ENCODE peak calls at places on chromosomes 7 and 10, in five cellular contexts. Z is stimulated activated CD4-positive, alpha-beta T cell treated with anti-CD3 and anti-CD28 coated beads, Interleukin-12 subunit alpha, Interleukin-12 subunit beta, amount 100 ng/mL, for 4 hours; G is GM12891; I is chondrocyte; E is pancreas. C is an unnamed sample.

GRCh38 chr10:128422221-128422620 is 296.0 kb upstream of the MKI67 start:
- DNase-seq in Z (no peak), G (no peak), I (no peak), E (no peak), C (no peak)

GRCh38 chr10:31605846-31606543 is 287.0 kb downstream of the ZEB1 start:
- DNase-seq in Z (no peak), G (no peak), I (no peak), E (no peak), C (no peak)

GRCh38 chr7:52917982-52918578 is 117.4 kb upstream of the POM121L12 start:
- DNase-seq in Z (no peak), G (no peak), I (no peak), E (no peak), C (no peak)

GRCh38 chr10:133060881-133061280 is 26.8 kb upstream of the ADGRA1 start:
- DNase-seq in Z (no peak), G (no peak), I (no peak), E (no peak), C (no peak)

GRCh38 chr10:72855790-72856189 is 37.7 kb upstream of the OIT3 start:
- DNase-seq in Z (no peak), G (no peak), I (no peak), E (no peak), C (no peak)

GRCh38 chr7:47571355-47572100 is 10.4 kb downstream of the TNS3 start:
- DNase-seq in Z (no peak), G (no peak), I (no peak), E (peak), C (no peak)

GRCh38 chr10:100303724-100304319 is 17.3 kb upstream of the BLOC1S2 start:
- DNase-seq in Z (no peak), G (no peak), I (no peak), E (no peak), C (peak)

GRCh38 chr7:50449881-50450690 is at the start of gene FIGNL1:
- DNase-seq in Z (peak), G (peak), I (no peak), E (peak), C (peak)

GRCh38 chr10:102118867-102119266 is 1.3 kb downstream of the LDB1 start:
- DNase-seq in Z (no peak), G (no peak), I (no peak), E (peak), C (no peak)

GRCh38 chr7:155576416-155576815 is 30.1 kb upstream of the CNPY1 start:
- DNase-seq in Z (no peak), G (no peak), I (peak), E (no peak), C (no peak)

GRCh38 chr7:63900394-63901203 is 98.0 kb upstream of the ZNF722 start:
- DNase-seq in Z (peak), G (no peak), I (no peak), E (peak), C (no peak)

GRCh38 chr10:25627606-25628005 is 306.4 kb upstream of the MYO3A start:
- DNase-seq in Z (no peak), G (no peak), I (no peak), E (no peak), C (no peak)

GRCh38 chr10:101893510-101894120 is 50.0 kb upstream of the KCNIP2 start:
- DNase-seq in Z (no peak), G (no peak), I (no peak), E (no peak), C (no peak)

GRCh38 chr10:79244841-79245504 is 102.3 kb upstream of the PPIF start:
- DNase-seq in Z (no peak), G (no peak), I (no peak), E (no peak), C (peak)

GRCh38 chr10:96470108-96470743 is 43.5 kb downstream of the TLL2 start:
- DNase-seq in Z (peak), G (peak), I (no peak), E (peak), C (peak)

GRCh38 chr10:530717-531116 is 158.8 kb downstream of the DIP2C start:
- DNase-seq in Z (no peak), G (no peak), I (peak), E (no peak), C (no peak)

GRCh38 chr7:92835851-92836488 is 403 bp downstream of the CDK6 start:
- DNase-seq in Z (peak), G (peak), I (peak), E (peak), C (peak)

GRCh38 chr10:5622586-5622985 is 43.8 kb downstream of the ASB13 start:
- DNase-seq in Z (no peak), G (no peak), I (no peak), E (no peak), C (no peak)

GRCh38 chr7:105130048-105130447 is 116.0 kb downstream of the KMT2E start:
- DNase-seq in Z (no peak), G (no peak), I (no peak), E (no peak), C (no peak)

GRCh38 chr7:99839560-99840011 is 11.8 kb downstream of the CYP3A43 start:
- DNase-seq in Z (no peak), G (no peak), I (no peak), E (no peak), C (no peak)

GRCh38 chr7:12769464-12769863 is 82.0 kb downstream of the ARL4A start:
- DNase-seq in Z (no peak), G (no peak), I (no peak), E (no peak), C (no peak)

GRCh38 chr7:36736827-36737211 is 12.5 kb upstream of the AOAH start:
- DNase-seq in Z (no peak), G (no peak), I (no peak), E (no peak), C (no peak)

GRCh38 chr10:47143473-47143872 is 156.5 kb upstream of the GDF10 start:
- DNase-seq in Z (no peak), G (no peak), I (no peak), E (no peak), C (no peak)

GRCh38 chr7:21767300-21767900 is 178.3 kb downstream of the CDCA7L start:
- DNase-seq in Z (no peak), G (peak), I (no peak), E (peak), C (peak)

GRCh38 chr7:41476117-41476803 is 226.6 kb downstream of the INHBA start:
- DNase-seq in Z (no peak), G (no peak), I (no peak), E (no peak), C (no peak)

GRCh38 chr10:76420725-76421124 is 989.3 kb downstream of the LRMDA start:
- DNase-seq in Z (no peak), G (no peak), I (no peak), E (no peak), C (no peak)

GRCh38 chr10:90167174-90168064 is 466.0 kb downstream of the KIF20B start:
- DNase-seq in Z (no peak), G (no peak), I (no peak), E (no peak), C (peak)

GRCh38 chr10:20175738-20176137 is 359.5 kb downstream of the PLXDC2 start:
- DNase-seq in Z (no peak), G (no peak), I (no peak), E (no peak), C (no peak)

GRCh38 chr7:100867040-100867795 is at the start of gene TRIP6:
- DNase-seq in Z (peak), G (peak), I (no peak), E (peak), C (peak)